ENCODE peak calls at places on chromosomes 12 and 14, in ten cellular contexts. D, Z, B, G, R, K, X, Y, S and C are unnamed samples.

GRCh38 chr12:102916252-102917025 is 605 bp downstream of the PAH start:
- DNase-seq in D (no peak), Z (no peak), B (no peak), G (no peak), R (no peak), K (no peak), X (no peak), Y (no peak), S (no peak), C (no peak)

GRCh38 chr12:110912263-110912662 is 8.1 kb downstream of the MYL2 start:
- DNase-seq in D (no peak), Z (no peak), B (no peak), G (no peak), R (no peak), K (no peak), X (no peak), Y (no peak), S (no peak), C (no peak)

GRCh38 chr12:39464976-39465375 is 22.1 kb upstream of the KIF21A start:
- DNase-seq in D (no peak), Z (no peak), B (no peak), G (no peak), R (no peak), K (no peak), X (no peak), Y (no peak), S (no peak), C (no peak)

GRCh38 chr14:83974647-83975163 is 1555.2 kb upstream of the FLRT2 start:
- DNase-seq in D (no peak), Z (no peak), B (no peak), G (no peak), R (no peak), K (no peak), X (no peak), Y (no peak), S (no peak), C (no peak)

GRCh38 chr12:80032967-80033366 is 66.4 kb upstream of the OTOGL start:
- DNase-seq in D (no peak), Z (no peak), B (no peak), G (no peak), R (no peak), K (no peak), X (no peak), Y (no peak), S (no peak), C (no peak)

GRCh38 chr12:20596036-20596435 is 99.1 kb upstream of the SLCO1C1 start:
- DNase-seq in D (no peak), Z (no peak), B (no peak), G (no peak), R (no peak), K (no peak), X (no peak), Y (no peak), S (no peak), C (no peak)

GRCh38 chr14:28596336-28596735 is 170.3 kb upstream of the FOXG1 start:
- DNase-seq in D (no peak), Z (no peak), B (no peak), G (no peak), R (peak), K (no peak), X (no peak), Y (peak), S (no peak), C (no peak)

GRCh38 chr12:80763874-80764273 is 47.2 kb downstream of the MYF5 start:
- DNase-seq in D (no peak), Z (no peak), B (no peak), G (no peak), R (peak), K (no peak), X (no peak), Y (peak), S (peak), C (no peak)

GRCh38 chr12:50400638-50401382 is at the start of gene LARP4:
- DNase-seq in D (peak), Z (peak), B (peak), G (peak), R (peak), K (peak), X (peak), Y (peak), S (peak), C (peak)

GRCh38 chr14:97888331-97888730 is 1091.1 kb downstream of the VRK1 start:
- DNase-seq in D (no peak), Z (no peak), B (no peak), G (no peak), R (no peak), K (no peak), X (no peak), Y (no peak), S (no peak), C (no peak)

GRCh38 chr12:41966916-41967315 is 177.8 kb downstream of the GXYLT1 start:
- DNase-seq in D (no peak), Z (no peak), B (no peak), G (no peak), R (no peak), K (no peak), X (no peak), Y (no peak), S (no peak), C (no peak)

GRCh38 chr14:103126873-103127304 is 3.6 kb downstream of the TNFAIP2 start:
- DNase-seq in D (no peak), Z (peak), B (peak), G (peak), R (no peak), K (no peak), X (no peak), Y (peak), S (no peak), C (no peak)

GRCh38 chr12:17035372-17035771 is 429.4 kb upstream of the LMO3 start:
- DNase-seq in D (no peak), Z (no peak), B (no peak), G (no peak), R (no peak), K (no peak), X (no peak), Y (no peak), S (no peak), C (no peak)

GRCh38 chr12:50918584-50919316 is 33.6 kb upstream of the HIGD1C start:
- DNase-seq in D (no peak), Z (no peak), B (no peak), G (no peak), R (no peak), K (no peak), X (no peak), Y (peak), S (no peak), C (no peak)

GRCh38 chr12:16347391-16348298 is at the start of gene MGST1:
- DNase-seq in D (no peak), Z (no peak), B (peak), G (peak), R (no peak), K (no peak), X (no peak), Y (peak), S (no peak), C (no peak)

GRCh38 chr14:76686646-76687045 is 74.6 kb upstream of the VASH1 start:
- DNase-seq in D (no peak), Z (no peak), B (no peak), G (no peak), R (no peak), K (no peak), X (no peak), Y (no peak), S (no peak), C (no peak)

GRCh38 chr12:63958876-63959275 is 114.4 kb downstream of the SRGAP1 start:
- DNase-seq in D (no peak), Z (no peak), B (no peak), G (no peak), R (no peak), K (no peak), X (no peak), Y (no peak), S (no peak), C (no peak)

GRCh38 chr12:27898022-27898421 is 74.5 kb downstream of the PTHLH start:
- DNase-seq in D (no peak), Z (no peak), B (no peak), G (no peak), R (no peak), K (no peak), X (no peak), Y (no peak), S (no peak), C (no peak)

GRCh38 chr12:18681818-18682217 is 56.0 kb downstream of the PLCZ1 start:
- DNase-seq in D (no peak), Z (no peak), B (no peak), G (no peak), R (no peak), K (no peak), X (no peak), Y (no peak), S (no peak), C (no peak)

GRCh38 chr12:123998344-123998941 is 25.4 kb downstream of the ZNF664 start:
- DNase-seq in D (no peak), Z (no peak), B (no peak), G (no peak), R (no peak), K (no peak), X (no peak), Y (peak), S (no peak), C (no peak)

GRCh38 chr12:81726634-81727033 is 32.5 kb downstream of the PPFIA2 start:
- DNase-seq in D (no peak), Z (no peak), B (no peak), G (no peak), R (peak), K (no peak), X (no peak), Y (no peak), S (no peak), C (no peak)

GRCh38 chr14:25042362-25043299 is 7.3 kb downstream of the STXBP6 start:
- DNase-seq in D (no peak), Z (no peak), B (no peak), G (no peak), R (peak), K (no peak), X (no peak), Y (peak), S (no peak), C (no peak)

GRCh38 chr14:20469890-20470858 is 968 bp downstream of the PNP start:
- DNase-seq in D (no peak), Z (peak), B (peak), G (no peak), R (no peak), K (peak), X (no peak), Y (peak), S (peak), C (peak)

GRCh38 chr12:98999569-98999968 is 354.5 kb downstream of the APAF1 start:
- DNase-seq in D (no peak), Z (no peak), B (no peak), G (no peak), R (no peak), K (no peak), X (no peak), Y (no peak), S (no peak), C (no peak)

GRCh38 chr14:72472845-72473244 is 421.1 kb downstream of the DPF3 start:
- DNase-seq in D (no peak), Z (no peak), B (no peak), G (no peak), R (no peak), K (no peak), X (no peak), Y (no peak), S (no peak), C (no peak)

GRCh38 chr12:77847060-77847541 is 16.4 kb downstream of the NAV3 start:
- DNase-seq in D (no peak), Z (no peak), B (no peak), G (no peak), R (no peak), K (no peak), X (no peak), Y (peak), S (no peak), C (no peak)

GRCh38 chr12:111363578-111363977 is 5.3 kb downstream of the PHETA1 start:
- DNase-seq in D (no peak), Z (no peak), B (no peak), G (no peak), R (no peak), K (no peak), X (peak), Y (peak), S (no peak), C (no peak)

GRCh38 chr12:93351726-93352125 is 26.0 kb upstream of the NUDT4 start:
- DNase-seq in D (no peak), Z (no peak), B (no peak), G (no peak), R (no peak), K (no peak), X (no peak), Y (no peak), S (no peak), C (no peak)

GRCh38 chr14:99579903-99580570 is 24.0 kb downstream of the CCDC85C start:
- DNase-seq in D (no peak), Z (no peak), B (no peak), G (no peak), R (peak), K (no peak), X (peak), Y (peak), S (no peak), C (no peak)

DNA sequence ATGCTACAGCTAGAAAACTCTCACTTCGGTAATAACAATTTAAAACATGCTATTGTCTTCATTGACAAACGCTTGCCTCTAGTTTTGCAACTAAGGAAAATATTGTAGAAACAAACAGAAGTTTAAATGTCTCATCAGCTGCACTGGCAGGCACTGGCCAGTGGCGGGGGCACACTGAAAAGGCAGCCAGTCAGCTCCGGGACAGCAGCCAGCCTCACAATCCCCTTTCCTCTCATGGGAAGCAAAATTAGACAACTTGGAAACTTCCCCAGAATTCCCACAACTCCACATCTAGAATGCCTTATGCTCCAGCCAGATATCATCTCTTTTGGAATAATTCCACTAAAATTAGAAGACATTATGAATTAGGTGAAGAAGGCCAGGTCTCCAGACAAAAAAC is 72.0 kb downstream of the CLIP1 start:
- DNase-seq in D (no peak), Z (no peak), B (no peak), G (no peak), R (peak), K (no peak), X (no peak), Y (peak), S (no peak), C (no peak)
- TF ChIP-seq CTCF in D (no peak), Z (no peak), B (no peak), G (peak), R (peak), K (no peak), X (peak), Y (peak), S (no peak), C (no peak)

DNA sequence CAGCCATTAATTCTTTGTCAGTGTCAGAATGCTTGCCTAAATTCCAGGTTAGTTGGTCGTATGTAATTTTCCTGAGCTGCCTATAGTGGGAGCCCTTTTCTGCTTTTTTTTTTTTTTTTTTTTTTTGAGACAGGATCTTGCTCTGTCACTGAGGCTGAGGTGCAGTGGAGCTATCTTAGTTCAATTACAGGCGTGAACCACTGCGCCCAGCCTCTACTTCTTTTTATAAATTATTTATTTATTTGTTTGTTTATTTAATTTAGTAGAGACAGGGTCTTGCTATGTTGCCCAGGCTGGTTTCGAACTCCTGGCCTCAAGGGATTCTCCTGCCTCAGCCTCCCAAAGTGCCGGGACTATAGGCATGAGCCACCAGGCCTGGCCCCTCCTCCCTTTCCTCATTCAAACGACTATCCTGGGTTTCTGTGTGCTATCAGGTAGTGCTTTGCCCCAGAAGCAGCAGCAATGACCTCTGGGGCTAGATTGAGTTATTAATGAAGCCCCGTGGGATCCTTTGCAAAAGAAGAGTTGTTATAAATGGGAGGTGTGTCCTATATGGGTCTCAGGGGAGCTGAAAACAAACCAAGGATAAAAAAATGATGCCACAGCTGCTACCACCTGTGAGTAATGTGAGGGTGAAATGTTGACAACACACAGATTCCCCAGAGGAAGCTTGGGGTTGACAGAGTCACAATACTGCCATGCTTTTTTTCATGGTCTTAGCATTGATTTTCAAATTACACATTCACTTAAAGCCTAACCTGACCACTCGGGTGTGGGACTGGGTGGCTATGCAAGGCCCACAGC is 34.6 kb upstream of the NFKBIA start:
- DNase-seq in D (no peak), Z (no peak), B (no peak), G (no peak), R (no peak), K (no peak), X (no peak), Y (peak), S (no peak), C (no peak)
- TF ChIP-seq CTCF in D (peak), Z (peak), B (peak), G (peak), R (peak), K (no peak), X (peak), Y (peak), S (peak), C (peak)

GRCh38 chr12:58529114-58529665 is 391.1 kb downstream of the LRIG3 start:
- DNase-seq in D (no peak), Z (no peak), B (no peak), G (no peak), R (peak), K (no peak), X (no peak), Y (peak), S (no peak), C (no peak)
- TF ChIP-seq CTCF in D (no peak), Z (no peak), B (no peak), G (no peak), R (no peak), K (no peak), X (no peak), Y (no peak), S (no peak), C (no peak)

GRCh38 chr12:108323581-108323980 is 15.5 kb downstream of the CMKLR1 start:
- DNase-seq in D (no peak), Z (no peak), B (no peak), G (no peak), R (no peak), K (no peak), X (no peak), Y (no peak), S (no peak), C (no peak)
- TF ChIP-seq CTCF in D (no peak), Z (no peak), B (no peak), G (no peak), R (no peak), K (no peak), X (no peak), Y (no peak), S (no peak), C (no peak)

DNA sequence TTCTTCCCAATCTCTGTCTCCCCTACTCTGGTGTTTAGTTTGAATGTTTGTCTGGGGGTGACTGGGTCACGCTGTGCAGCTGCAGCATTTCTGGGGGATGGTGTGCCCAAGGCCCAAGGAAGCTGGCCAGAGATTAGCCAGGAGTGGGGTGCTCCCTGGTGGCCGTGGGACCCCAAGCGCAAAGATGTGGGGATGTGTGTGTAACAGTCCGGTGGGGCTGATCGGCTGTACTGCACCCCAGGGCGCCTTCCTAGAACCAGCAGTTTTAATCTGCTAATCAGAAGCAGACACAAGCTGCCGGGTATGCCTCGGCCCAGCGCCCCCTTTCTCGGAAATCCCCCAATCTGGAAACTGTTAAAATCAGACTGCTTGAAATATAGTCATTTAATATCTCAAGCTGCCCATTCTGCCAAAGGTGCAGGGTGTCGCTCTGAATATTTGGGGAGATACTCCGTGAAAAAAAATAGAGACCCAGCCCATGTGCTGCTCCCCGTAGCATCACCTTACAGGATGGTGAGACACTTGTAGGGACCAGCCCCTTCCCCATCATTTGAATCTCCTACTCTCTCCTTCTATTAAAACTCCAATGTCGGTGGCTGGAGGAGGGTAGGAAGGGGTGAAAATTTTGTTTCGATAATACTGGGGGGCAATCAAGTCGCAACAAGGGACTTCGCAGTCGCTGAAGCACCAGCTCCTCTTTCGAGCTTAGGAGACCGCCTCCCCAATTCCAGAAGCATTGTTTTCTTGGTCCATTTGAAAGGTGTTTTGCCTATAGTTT is 4.3 kb downstream of the HOXC9 start:
- DNase-seq in D (no peak), Z (no peak), B (no peak), G (no peak), R (no peak), K (no peak), X (no peak), Y (no peak), S (peak), C (no peak)
- TF ChIP-seq CTCF in D (no peak), Z (no peak), B (no peak), G (no peak), R (no peak), K (no peak), X (peak), Y (no peak), S (no peak), C (no peak)

GRCh38 chr14:100902792-100903191 is 730 bp downstream of the RTL1 start:
- DNase-seq in D (no peak), Z (no peak), B (peak), G (no peak), R (no peak), K (no peak), X (no peak), Y (no peak), S (no peak), C (no peak)

GRCh38 chr14:100900837-100901390 is 2.6 kb downstream of the RTL1 start:
- DNase-seq in D (no peak), Z (no peak), B (peak), G (no peak), R (no peak), K (no peak), X (no peak), Y (no peak), S (peak), C (no peak)

GRCh38 chr14:100903672-100904185 is at the start of gene RTL1:
- DNase-seq in D (no peak), Z (peak), B (peak), G (no peak), R (no peak), K (no peak), X (no peak), Y (no peak), S (no peak), C (no peak)

GRCh38 chr14:100901391-100902183 is 1.9 kb downstream of the RTL1 start:
- DNase-seq in D (no peak), Z (peak), B (peak), G (peak), R (no peak), K (no peak), X (no peak), Y (no peak), S (no peak), C (no peak)

DNA sequence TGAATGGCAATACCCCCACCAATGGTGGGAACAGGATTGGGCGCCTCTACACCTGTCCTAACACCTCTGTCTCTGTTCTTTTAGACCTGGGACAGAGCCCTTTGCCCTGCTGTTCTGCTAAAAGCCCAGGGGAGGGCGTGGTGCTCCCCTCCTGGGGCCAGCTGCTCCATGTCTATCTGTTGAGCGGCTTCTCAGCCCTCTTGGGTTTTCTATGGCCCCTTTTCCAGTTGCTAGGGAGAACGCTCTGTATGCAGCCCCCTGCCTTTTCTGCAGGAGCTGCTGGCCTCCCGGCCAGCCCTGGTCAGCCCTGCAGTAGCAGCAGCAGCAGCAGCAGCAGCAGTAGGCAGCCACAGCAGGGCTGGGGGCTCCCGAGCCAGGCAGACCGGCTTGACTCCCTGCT is 1.2 kb downstream of the RTL1 start:
- DNase-seq in D (no peak), Z (peak), B (peak), G (no peak), R (no peak), K (no peak), X (no peak), Y (no peak), S (no peak), C (no peak)
- TF ChIP-seq CTCF in D (no peak), Z (no peak), B (no peak), G (no peak), R (peak), K (no peak), X (no peak), Y (no peak), S (no peak), C (no peak)